ENCODE peak calls at places on chromosome 18, in seven cellular contexts. One of them, this sample, is unnamed.
A peak's percentile ranks its signal among the peaks of the same experiment; 100 is the strongest.

GRCh38 chr18:74450626-74451025 is 6.5 kb downstream of the DIPK1C start:
- DNase-seq in endodermal cell: no peak
- DNase-seq in neural progenitor cell: no peak
- DNase-seq in dorsolateral prefrontal cortex: peak; percentile 70
- DNase-seq in suprapubic skin: no peak
- DNase-seq in mesothelial cell of epicardium: peak; percentile 29
- DNase-seq in breast epithelium: no peak
- DNase-seq in this sample: no peak

GRCh38 chr18:63111549-63112402 is 207.8 kb downstream of the BCL2 start:
- DNase-seq in dorsolateral prefrontal cortex: no peak
- DNase-seq in neural progenitor cell: no peak
- DNase-seq in mesothelial cell of epicardium: no peak
- DNase-seq in breast epithelium: no peak
- DNase-seq in endodermal cell: no peak
- DNase-seq in suprapubic skin: no peak
- DNase-seq in this sample: no peak

GRCh38 chr18:79378416-79379250 is 17.1 kb upstream of the NFATC1 start:
- DNase-seq in dorsolateral prefrontal cortex: peak; percentile 91
- DNase-seq in breast epithelium: peak; percentile 91
- DNase-seq in mesothelial cell of epicardium: peak; percentile 96
- DNase-seq in neural progenitor cell: peak; percentile 92
- DNase-seq in endodermal cell: peak; percentile 98
- DNase-seq in suprapubic skin: no peak
- DNase-seq in this sample: peak; percentile 89

GRCh38 chr18:75269696-75270095 is 59.1 kb downstream of the TSHZ1 start:
- DNase-seq in mesothelial cell of epicardium: no peak
- DNase-seq in breast epithelium: no peak
- DNase-seq in endodermal cell: no peak
- DNase-seq in dorsolateral prefrontal cortex: no peak
- DNase-seq in neural progenitor cell: no peak
- DNase-seq in suprapubic skin: no peak
- DNase-seq in this sample: no peak

GRCh38 chr18:2846241-2846637 is 567 bp upstream of the EMILIN2 start:
- DNase-seq in endodermal cell: peak; percentile 84
- DNase-seq in breast epithelium: no peak
- DNase-seq in mesothelial cell of epicardium: no peak
- DNase-seq in neural progenitor cell: peak; percentile 53
- DNase-seq in suprapubic skin: peak; percentile 80
- DNase-seq in dorsolateral prefrontal cortex: no peak
- DNase-seq in this sample: peak; percentile 76

GRCh38 chr18:21194871-21195771 is 46.9 kb upstream of the GREB1L start:
- DNase-seq in endodermal cell: no peak
- DNase-seq in neural progenitor cell: peak; percentile 44
- DNase-seq in breast epithelium: no peak
- DNase-seq in dorsolateral prefrontal cortex: no peak
- DNase-seq in mesothelial cell of epicardium: no peak
- DNase-seq in suprapubic skin: no peak
- DNase-seq in this sample: peak; percentile 34

GRCh38 chr18:39724652-39725051 is 2159.1 kb upstream of the CELF4 start:
- DNase-seq in neural progenitor cell: no peak
- DNase-seq in mesothelial cell of epicardium: no peak
- DNase-seq in dorsolateral prefrontal cortex: no peak
- DNase-seq in endodermal cell: no peak
- DNase-seq in breast epithelium: no peak
- DNase-seq in suprapubic skin: no peak
- DNase-seq in this sample: no peak

GRCh38 chr18:13849791-13850190 is 25.8 kb downstream of the MC5R start:
- DNase-seq in mesothelial cell of epicardium: no peak
- DNase-seq in neural progenitor cell: no peak
- DNase-seq in breast epithelium: no peak
- DNase-seq in dorsolateral prefrontal cortex: no peak
- DNase-seq in endodermal cell: no peak
- DNase-seq in suprapubic skin: no peak
- DNase-seq in this sample: no peak

GRCh38 chr18:63263444-63263843 is 56.1 kb downstream of the BCL2 start:
- DNase-seq in suprapubic skin: no peak
- DNase-seq in breast epithelium: no peak
- DNase-seq in dorsolateral prefrontal cortex: no peak
- DNase-seq in mesothelial cell of epicardium: no peak
- DNase-seq in neural progenitor cell: no peak
- DNase-seq in endodermal cell: no peak
- DNase-seq in this sample: no peak

GRCh38 chr18:48023334-48024008 is 93.0 kb upstream of the SMAD2 start:
- DNase-seq in suprapubic skin: peak; percentile 71
- DNase-seq in breast epithelium: peak; percentile 93
- DNase-seq in dorsolateral prefrontal cortex: no peak
- DNase-seq in mesothelial cell of epicardium: peak; percentile 67
- DNase-seq in neural progenitor cell: peak; percentile 73
- DNase-seq in endodermal cell: peak; percentile 87
- DNase-seq in this sample: peak; percentile 49

GRCh38 chr18:48022531-48023330 is 92.3 kb upstream of the SMAD2 start:
- DNase-seq in dorsolateral prefrontal cortex: no peak
- DNase-seq in suprapubic skin: peak; percentile 69
- DNase-seq in endodermal cell: peak; percentile 56
- DNase-seq in breast epithelium: no peak
- DNase-seq in neural progenitor cell: peak; percentile 91
- DNase-seq in mesothelial cell of epicardium: no peak
- DNase-seq in this sample: peak; percentile 74

GRCh38 chr18:48022021-48022420 is 91.6 kb upstream of the SMAD2 start:
- DNase-seq in breast epithelium: no peak
- DNase-seq in neural progenitor cell: no peak
- DNase-seq in dorsolateral prefrontal cortex: no peak
- DNase-seq in mesothelial cell of epicardium: no peak
- DNase-seq in endodermal cell: no peak
- DNase-seq in suprapubic skin: peak; percentile 72
- DNase-seq in this sample: no peak

GRCh38 chr18:48024891-48025660 is 94.6 kb upstream of the SMAD2 start:
- DNase-seq in suprapubic skin: peak; percentile 57
- DNase-seq in endodermal cell: no peak
- DNase-seq in breast epithelium: no peak
- DNase-seq in neural progenitor cell: no peak
- DNase-seq in dorsolateral prefrontal cortex: no peak
- DNase-seq in mesothelial cell of epicardium: no peak
- DNase-seq in this sample: no peak

GRCh38 chr18:48024009-48024512 is 93.6 kb upstream of the SMAD2 start:
- DNase-seq in endodermal cell: no peak
- DNase-seq in breast epithelium: no peak
- DNase-seq in mesothelial cell of epicardium: no peak
- DNase-seq in dorsolateral prefrontal cortex: no peak
- DNase-seq in suprapubic skin: peak; percentile 64
- DNase-seq in neural progenitor cell: no peak
- DNase-seq in this sample: no peak
- TF ChIP-seq CTCF in endodermal cell: no peak
- TF ChIP-seq CTCF in breast epithelium: no peak
- TF ChIP-seq CTCF in mesothelial cell of epicardium: no peak
- TF ChIP-seq CTCF in dorsolateral prefrontal cortex: no peak
- TF ChIP-seq CTCF in suprapubic skin: no peak
- TF ChIP-seq CTCF in neural progenitor cell: no peak
- TF ChIP-seq CTCF in this sample: no peak

GRCh38 chr18:8730080-8730827 is 24.9 kb downstream of the MTCL1 start:
- DNase-seq in mesothelial cell of epicardium: no peak
- DNase-seq in breast epithelium: no peak
- DNase-seq in dorsolateral prefrontal cortex: no peak
- DNase-seq in neural progenitor cell: no peak
- DNase-seq in suprapubic skin: no peak
- DNase-seq in endodermal cell: no peak
- DNase-seq in this sample: no peak
- TF ChIP-seq CTCF in mesothelial cell of epicardium: no peak
- TF ChIP-seq CTCF in breast epithelium: no peak
- TF ChIP-seq CTCF in dorsolateral prefrontal cortex: no peak
- TF ChIP-seq CTCF in neural progenitor cell: no peak
- TF ChIP-seq CTCF in suprapubic skin: no peak
- TF ChIP-seq CTCF in endodermal cell: no peak
- TF ChIP-seq CTCF in this sample: no peak

GRCh38 chr18:36441426-36441870 is 143.9 kb downstream of the FHOD3 start:
- DNase-seq in endodermal cell: no peak
- DNase-seq in suprapubic skin: no peak
- DNase-seq in dorsolateral prefrontal cortex: no peak
- DNase-seq in breast epithelium: no peak
- DNase-seq in neural progenitor cell: no peak
- DNase-seq in mesothelial cell of epicardium: no peak
- DNase-seq in this sample: no peak

GRCh38 chr18:36441872-36442271 is 144.4 kb downstream of the FHOD3 start:
- DNase-seq in mesothelial cell of epicardium: no peak
- DNase-seq in suprapubic skin: no peak
- DNase-seq in endodermal cell: no peak
- DNase-seq in dorsolateral prefrontal cortex: no peak
- DNase-seq in breast epithelium: no peak
- DNase-seq in neural progenitor cell: no peak
- DNase-seq in this sample: no peak

GRCh38 chr18:36442717-36443116 is 145.2 kb downstream of the FHOD3 start:
- DNase-seq in endodermal cell: no peak
- DNase-seq in dorsolateral prefrontal cortex: no peak
- DNase-seq in suprapubic skin: no peak
- DNase-seq in mesothelial cell of epicardium: no peak
- DNase-seq in neural progenitor cell: no peak
- DNase-seq in breast epithelium: no peak
- DNase-seq in this sample: no peak

GRCh38 chr18:36436387-36436786 is 138.9 kb downstream of the FHOD3 start:
- DNase-seq in suprapubic skin: no peak
- DNase-seq in breast epithelium: no peak
- DNase-seq in endodermal cell: no peak
- DNase-seq in mesothelial cell of epicardium: no peak
- DNase-seq in neural progenitor cell: no peak
- DNase-seq in dorsolateral prefrontal cortex: no peak
- DNase-seq in this sample: no peak

DNA sequence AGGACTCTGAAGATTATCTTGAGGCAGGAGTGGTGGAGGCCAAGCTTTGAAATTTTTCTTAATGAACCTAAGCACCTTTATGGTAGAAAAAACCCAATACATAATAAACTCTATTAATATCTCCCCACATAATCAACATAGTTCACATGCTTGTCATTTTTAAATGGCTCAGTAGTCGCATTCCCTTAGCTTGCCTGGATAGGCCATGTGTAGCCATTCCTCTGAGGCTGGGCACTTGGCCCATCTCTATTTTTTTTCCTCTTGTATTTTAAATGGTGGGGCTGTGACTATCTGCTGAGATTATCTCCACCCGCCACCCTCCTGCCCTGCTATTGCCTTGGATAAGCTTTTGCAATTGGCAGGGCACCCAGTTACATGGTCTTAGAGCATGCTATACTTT is 143.1 kb downstream of the FHOD3 start:
- DNase-seq in suprapubic skin: no peak
- DNase-seq in mesothelial cell of epicardium: no peak
- DNase-seq in endodermal cell: no peak
- DNase-seq in neural progenitor cell: no peak
- DNase-seq in dorsolateral prefrontal cortex: no peak
- DNase-seq in breast epithelium: no peak
- DNase-seq in this sample: no peak
- TF ChIP-seq CTCF in suprapubic skin: no peak
- TF ChIP-seq CTCF in mesothelial cell of epicardium: no peak
- TF ChIP-seq CTCF in endodermal cell: no peak
- TF ChIP-seq CTCF in neural progenitor cell: no peak
- TF ChIP-seq CTCF in dorsolateral prefrontal cortex: no peak
- TF ChIP-seq CTCF in breast epithelium: no peak
- TF ChIP-seq CTCF in this sample: no peak

GRCh38 chr18:5963267-5963666 is 67.9 kb upstream of the TMEM200C start:
- DNase-seq in suprapubic skin: no peak
- DNase-seq in mesothelial cell of epicardium: no peak
- DNase-seq in endodermal cell: peak; percentile 5
- DNase-seq in dorsolateral prefrontal cortex: no peak
- DNase-seq in breast epithelium: no peak
- DNase-seq in neural progenitor cell: no peak
- DNase-seq in this sample: no peak
- TF ChIP-seq CTCF in suprapubic skin: no peak
- TF ChIP-seq CTCF in mesothelial cell of epicardium: no peak
- TF ChIP-seq CTCF in endodermal cell: no peak
- TF ChIP-seq CTCF in dorsolateral prefrontal cortex: no peak
- TF ChIP-seq CTCF in breast epithelium: no peak
- TF ChIP-seq CTCF in neural progenitor cell: no peak
- TF ChIP-seq CTCF in this sample: no peak

DNA sequence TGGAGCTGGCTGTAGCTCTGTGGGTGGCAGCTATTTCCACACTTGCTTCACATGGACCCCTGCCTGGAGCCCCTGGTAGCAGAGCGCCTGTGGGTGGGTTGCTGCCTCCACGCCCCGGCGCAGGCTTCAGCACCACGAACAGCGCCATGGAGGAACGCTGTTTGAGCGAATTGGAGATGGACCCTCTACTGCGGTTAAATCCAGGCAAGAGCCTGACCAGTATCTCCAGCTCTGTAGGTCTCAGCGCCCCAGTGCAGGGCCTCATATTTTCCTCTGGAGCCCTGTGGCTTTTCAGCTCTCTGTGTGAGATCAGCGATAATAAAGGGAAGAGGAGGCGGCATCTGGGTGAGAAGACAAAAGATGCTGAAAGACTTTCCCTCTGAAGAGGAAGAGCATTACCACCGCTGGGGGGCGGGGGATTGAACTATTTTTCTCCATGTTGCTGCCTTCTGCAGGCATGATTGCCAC is 12.0 kb downstream of the ONECUT2 start:
- DNase-seq in breast epithelium: no peak
- DNase-seq in dorsolateral prefrontal cortex: no peak
- DNase-seq in neural progenitor cell: peak; percentile 92
- DNase-seq in mesothelial cell of epicardium: peak; percentile 86
- DNase-seq in endodermal cell: peak; percentile 95
- DNase-seq in suprapubic skin: no peak
- DNase-seq in this sample: no peak
- TF ChIP-seq CTCF in breast epithelium: no peak
- TF ChIP-seq CTCF in dorsolateral prefrontal cortex: no peak
- TF ChIP-seq CTCF in neural progenitor cell: peak; percentile 58
- TF ChIP-seq CTCF in mesothelial cell of epicardium: peak; percentile 2
- TF ChIP-seq CTCF in endodermal cell: peak; percentile 68
- TF ChIP-seq CTCF in suprapubic skin: no peak
- TF ChIP-seq CTCF in this sample: no peak

GRCh38 chr18:54794819-54795218 is 33.5 kb upstream of the RAB27B start:
- DNase-seq in endodermal cell: no peak
- DNase-seq in suprapubic skin: no peak
- DNase-seq in neural progenitor cell: no peak
- DNase-seq in breast epithelium: no peak
- DNase-seq in mesothelial cell of epicardium: no peak
- DNase-seq in dorsolateral prefrontal cortex: no peak
- DNase-seq in this sample: no peak

GRCh38 chr18:54787616-54788015 is 40.7 kb upstream of the RAB27B start:
- DNase-seq in endodermal cell: no peak
- DNase-seq in suprapubic skin: no peak
- DNase-seq in breast epithelium: no peak
- DNase-seq in neural progenitor cell: no peak
- DNase-seq in dorsolateral prefrontal cortex: no peak
- DNase-seq in mesothelial cell of epicardium: no peak
- DNase-seq in this sample: no peak

GRCh38 chr18:54792079-54792478 is 36.2 kb upstream of the RAB27B start:
- DNase-seq in endodermal cell: no peak
- DNase-seq in suprapubic skin: no peak
- DNase-seq in dorsolateral prefrontal cortex: no peak
- DNase-seq in mesothelial cell of epicardium: no peak
- DNase-seq in breast epithelium: no peak
- DNase-seq in neural progenitor cell: no peak
- DNase-seq in this sample: no peak

GRCh38 chr18:54790109-54790508 is 38.2 kb upstream of the RAB27B start:
- DNase-seq in breast epithelium: no peak
- DNase-seq in mesothelial cell of epicardium: no peak
- DNase-seq in suprapubic skin: no peak
- DNase-seq in neural progenitor cell: no peak
- DNase-seq in endodermal cell: no peak
- DNase-seq in dorsolateral prefrontal cortex: no peak
- DNase-seq in this sample: no peak

DNA sequence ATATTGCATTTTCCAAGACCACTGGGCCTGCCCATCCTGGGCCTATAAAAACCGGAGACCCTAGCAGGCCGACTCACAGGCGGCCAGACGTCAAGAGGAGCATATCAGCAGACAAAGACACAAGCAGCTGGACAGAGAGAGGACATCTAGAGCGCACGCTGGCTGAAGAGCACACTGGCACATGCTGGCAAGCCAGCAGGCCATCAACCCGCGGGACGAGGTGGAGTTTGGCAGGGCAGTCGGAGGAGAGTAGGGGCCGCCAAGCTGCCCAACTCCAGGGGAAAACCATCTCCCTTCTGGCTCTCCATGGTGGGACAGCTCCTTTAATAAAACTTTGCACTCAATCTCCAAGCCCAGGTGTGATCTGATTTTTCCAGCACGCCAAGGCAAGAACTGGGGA is 36.6 kb upstream of the RAB27B start:
- DNase-seq in endodermal cell: no peak
- DNase-seq in neural progenitor cell: no peak
- DNase-seq in suprapubic skin: no peak
- DNase-seq in mesothelial cell of epicardium: no peak
- DNase-seq in breast epithelium: no peak
- DNase-seq in dorsolateral prefrontal cortex: no peak
- DNase-seq in this sample: no peak
- TF ChIP-seq CTCF in endodermal cell: no peak
- TF ChIP-seq CTCF in neural progenitor cell: no peak
- TF ChIP-seq CTCF in suprapubic skin: no peak
- TF ChIP-seq CTCF in mesothelial cell of epicardium: no peak
- TF ChIP-seq CTCF in breast epithelium: no peak
- TF ChIP-seq CTCF in dorsolateral prefrontal cortex: no peak
- TF ChIP-seq CTCF in this sample: no peak